ENCODE peak calls at places on chromosome 9, in five cellular contexts. C, U, L, K and Z are unnamed samples.
A peak's percentile ranks its signal among the peaks of the same experiment; 100 is the strongest.

GRCh38 chr9:135949666-135950134 is 11.5 kb downstream of the UBAC1 start:
- DNase-seq in C (no peak), U (no peak), L (no peak), K (no peak), Z (no peak)

GRCh38 chr9:97781902-97782301 is 71.1 kb upstream of the FOXE1 start:
- DNase-seq in C (no peak), U (no peak), L (no peak), K (no peak), Z (no peak)

GRCh38 chr9:126663661-126664072 is 49.9 kb downstream of the LMX1B start:
- DNase-seq in C (no peak), U (no peak), L (peak; percentile 8), K (no peak), Z (no peak)

GRCh38 chr9:112887377-112887776 is 3.3 kb downstream of the SLC46A2 start:
- DNase-seq in C (no peak), U (no peak), L (no peak), K (no peak), Z (peak; percentile 92)

GRCh38 chr9:70677336-70677735 is 262.9 kb upstream of the KLF9 start:
- DNase-seq in C (no peak), U (no peak), L (no peak), K (no peak), Z (no peak)

GRCh38 chr9:106177216-106177615 is 482.9 kb downstream of the TMEM38B start:
- DNase-seq in C (no peak), U (no peak), L (no peak), K (no peak), Z (no peak)

GRCh38 chr9:89020754-89021153 is 29.5 kb downstream of the S1PR3 start:
- DNase-seq in C (no peak), U (peak; percentile 47), L (no peak), K (no peak), Z (no peak)

GRCh38 chr9:124781967-124782660 is 5.2 kb downstream of the OLFML2A start:
- DNase-seq in C (no peak), U (no peak), L (no peak), K (no peak), Z (peak; percentile 12)

GRCh38 chr9:78680196-78680595 is 383.3 kb downstream of the PSAT1 start:
- DNase-seq in C (no peak), U (no peak), L (no peak), K (no peak), Z (no peak)

GRCh38 chr9:82890401-82890800 is 172.5 kb downstream of the RASEF start:
- DNase-seq in C (no peak), U (no peak), L (no peak), K (no peak), Z (no peak)

GRCh38 chr9:82890865-82891264 is 172.1 kb downstream of the RASEF start:
- DNase-seq in C (no peak), U (no peak), L (no peak), K (no peak), Z (no peak)

GRCh38 chr9:82891321-82891720 is 171.6 kb downstream of the RASEF start:
- DNase-seq in C (no peak), U (no peak), L (no peak), K (no peak), Z (no peak)

GRCh38 chr9:82894961-82895902 is 167.7 kb downstream of the RASEF start:
- DNase-seq in C (no peak), U (no peak), L (no peak), K (no peak), Z (no peak)
- H3K9me2 ChIP-seq in C (no peaks in the 10 kb centered on the region), U (no peaks in the 10 kb centered on the region), L (no peaks in the 10 kb centered on the region), K (no peaks in the 10 kb centered on the region), Z (no peaks in the 10 kb centered on the region)

GRCh38 chr9:82893549-82893948 is 169.4 kb downstream of the RASEF start:
- DNase-seq in C (no peak), U (no peak), L (no peak), K (no peak), Z (no peak)
- H3K9me2 ChIP-seq in C (no peaks in the 10 kb centered on the region), U (no peaks in the 10 kb centered on the region), L (no peaks in the 10 kb centered on the region), K (no peaks in the 10 kb centered on the region), Z (no peaks in the 10 kb centered on the region)

DNA sequence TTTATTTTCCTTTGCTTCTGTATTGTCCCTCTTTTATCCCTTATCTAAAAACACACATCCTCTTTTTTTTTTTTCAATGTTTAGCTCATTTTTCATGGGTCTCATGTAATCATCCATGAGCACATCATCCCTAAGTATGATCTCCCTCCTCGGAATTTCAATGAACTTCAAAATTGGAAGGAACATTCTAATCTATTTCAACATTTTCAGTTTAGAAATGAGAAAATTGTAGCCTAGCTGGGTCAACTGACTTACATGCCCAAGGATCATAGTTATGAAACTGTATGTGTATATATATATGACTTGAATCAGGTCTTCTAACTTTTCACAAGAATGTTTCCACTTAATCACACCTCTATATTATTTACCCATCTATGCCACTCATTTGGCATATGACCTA is 77.7 kb downstream of the TUSC1 start:
- DNase-seq in C (no peak), U (no peak), L (no peak), K (no peak), Z (no peak)
- H3K9me2 ChIP-seq in C (no peaks in the 10 kb centered on the region), U (no peaks in the 10 kb centered on the region), L (no peaks in the 10 kb centered on the region), K (no peaks in the 10 kb centered on the region), Z (no peaks in the 10 kb centered on the region)

GRCh38 chr9:115469826-115470225 is 351.9 kb upstream of the TNC start:
- DNase-seq in C (no peak), U (no peak), L (no peak), K (peak; percentile 32), Z (no peak)
- H3K9me2 ChIP-seq in C (no peaks in the 10 kb centered on the region), U (no peaks in the 10 kb centered on the region), L (no peaks in the 10 kb centered on the region), K (peaks cover 4% of the 10 kb centered on the region), Z (no peaks in the 10 kb centered on the region)

GRCh38 chr9:12921621-12922020 is 146.8 kb downstream of the LURAP1L start:
- DNase-seq in C (no peak), U (no peak), L (no peak), K (no peak), Z (no peak)

GRCh38 chr9:12916037-12916436 is 141.2 kb downstream of the LURAP1L start:
- DNase-seq in C (peak; percentile 18), U (no peak), L (no peak), K (peak; percentile 57), Z (no peak)
- H3K9me2 ChIP-seq in C (no peaks in the 10 kb centered on the region), U (no peaks in the 10 kb centered on the region), L (no peaks in the 10 kb centered on the region), K (no peaks in the 10 kb centered on the region), Z (no peaks in the 10 kb centered on the region)

GRCh38 chr9:134285215-134285845 is 40.9 kb upstream of the RXRA start:
- DNase-seq in C (no peak), U (no peak), L (no peak), K (no peak), Z (no peak)

GRCh38 chr9:134284273-134284672 is 42.0 kb upstream of the RXRA start:
- DNase-seq in C (no peak), U (peak; percentile 47), L (no peak), K (peak; percentile 19), Z (no peak)

GRCh38 chr9:134284741-134285140 is 41.5 kb upstream of the RXRA start:
- DNase-seq in C (no peak), U (no peak), L (no peak), K (no peak), Z (no peak)

GRCh38 chr9:134283111-134283515 is 43.1 kb upstream of the RXRA start:
- DNase-seq in C (no peak), U (peak; percentile 53), L (no peak), K (peak; percentile 86), Z (no peak)

GRCh38 chr9:134283692-134284265 is 42.5 kb upstream of the RXRA start:
- DNase-seq in C (no peak), U (no peak), L (no peak), K (no peak), Z (no peak)
- H3K9me2 ChIP-seq in C (no peaks in the 10 kb centered on the region), U (no peaks in the 10 kb centered on the region), L (no peaks in the 10 kb centered on the region), K (no peaks in the 10 kb centered on the region), Z (no peaks in the 10 kb centered on the region)

GRCh38 chr9:37916471-37917314 is 12.8 kb upstream of the SLC25A51 start:
- DNase-seq in C (no peak), U (no peak), L (no peak), K (no peak), Z (no peak)
- H3K9me2 ChIP-seq in C (no peaks in the 10 kb centered on the region), U (no peaks in the 10 kb centered on the region), L (no peaks in the 10 kb centered on the region), K (no peaks in the 10 kb centered on the region), Z (no peaks in the 10 kb centered on the region)

GRCh38 chr9:130292104-130292503 is 26.5 kb downstream of the HMCN2 start:
- DNase-seq in C (no peak), U (no peak), L (no peak), K (peak; percentile 65), Z (no peak)
- H3K9me2 ChIP-seq in C (no peaks in the 10 kb centered on the region), U (no peaks in the 10 kb centered on the region), L (no peaks in the 10 kb centered on the region), K (no peaks in the 10 kb centered on the region), Z (no peaks in the 10 kb centered on the region)